ENCODE peak calls at places on chromosomes 7 and 10, in eight cellular contexts. Q, R, G, T, Z, B, H and P are unnamed samples.

GRCh38 chr10:118968071-118968470 is 61.4 kb upstream of the NANOS1 start:
- DNase-seq in Q (no peak), R (no peak), G (no peak), T (no peak), Z (no peak), B (no peak), H (no peak), P (no peak)

GRCh38 chr7:112770051-112770450 is 20.1 kb downstream of the TMEM168 start:
- DNase-seq in Q (peak), R (peak), G (no peak), T (no peak), Z (peak), B (peak), H (no peak), P (no peak)

GRCh38 chr10:119135517-119135890 is 30.0 kb downstream of the SFXN4 start:
- DNase-seq in Q (peak), R (no peak), G (no peak), T (no peak), Z (no peak), B (no peak), H (no peak), P (peak)

GRCh38 chr7:75739796-75740672 is 1.3 kb upstream of the HIP1 start:
- DNase-seq in Q (no peak), R (no peak), G (no peak), T (no peak), Z (no peak), B (no peak), H (no peak), P (peak)

GRCh38 chr10:86206216-86206615 is 160.4 kb downstream of the GRID1 start:
- DNase-seq in Q (no peak), R (peak), G (no peak), T (no peak), Z (no peak), B (no peak), H (no peak), P (no peak)

GRCh38 chr10:128047991-128048826 is 78.0 kb downstream of the MKI67 start:
- DNase-seq in Q (peak), R (no peak), G (no peak), T (no peak), Z (no peak), B (no peak), H (no peak), P (peak)

GRCh38 chr10:23196915-23197314 is 4.8 kb downstream of the PTF1A start:
- DNase-seq in Q (no peak), R (no peak), G (no peak), T (no peak), Z (no peak), B (no peak), H (no peak), P (no peak)

GRCh38 chr7:126689037-126689436 is 563.7 kb downstream of the GRM8 start:
- DNase-seq in Q (no peak), R (no peak), G (no peak), T (no peak), Z (peak), B (no peak), H (no peak), P (peak)

GRCh38 chr7:54764861-54765260 is 5.8 kb upstream of the SEC61G start:
- DNase-seq in Q (no peak), R (no peak), G (no peak), T (no peak), Z (no peak), B (no peak), H (no peak), P (no peak)

GRCh38 chr7:102222445-102222844 is 64.2 kb upstream of the SH2B2 start:
- DNase-seq in Q (no peak), R (no peak), G (no peak), T (no peak), Z (peak), B (no peak), H (no peak), P (no peak)

GRCh38 chr7:102221961-102222360 is 64.7 kb upstream of the SH2B2 start:
- DNase-seq in Q (no peak), R (no peak), G (no peak), T (no peak), Z (no peak), B (no peak), H (no peak), P (no peak)

GRCh38 chr7:102227371-102227770 is 59.3 kb upstream of the SH2B2 start:
- DNase-seq in Q (no peak), R (no peak), G (no peak), T (no peak), Z (no peak), B (no peak), H (no peak), P (no peak)

GRCh38 chr7:102223175-102223574 is 63.5 kb upstream of the SH2B2 start:
- DNase-seq in Q (no peak), R (no peak), G (no peak), T (no peak), Z (no peak), B (no peak), H (no peak), P (no peak)

DNA sequence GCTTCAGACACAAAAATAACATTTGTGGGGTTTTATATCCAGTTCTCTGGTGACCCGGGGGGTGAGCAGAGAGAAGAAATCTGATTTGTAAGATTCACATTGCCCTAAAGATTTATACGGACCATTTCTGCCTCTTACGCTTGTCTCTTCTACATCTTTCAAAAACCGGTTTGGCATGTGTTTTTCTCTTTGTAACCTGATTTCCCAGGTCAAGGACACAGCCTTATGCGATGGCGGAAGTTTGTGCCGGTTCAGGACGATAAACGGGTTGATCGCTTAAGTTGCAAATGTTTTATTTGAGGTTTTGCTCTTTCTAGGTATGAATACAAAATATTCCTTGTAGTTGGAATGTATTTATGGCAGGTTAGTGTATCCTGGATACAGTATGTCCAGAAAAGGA is 61.6 kb upstream of the SH2B2 start:
- DNase-seq in Q (no peak), R (no peak), G (no peak), T (no peak), Z (no peak), B (no peak), H (no peak), P (no peak)
- H3K4me3 ChIP-seq in Q (no peak), R (no peak), G (no peak), T (no peak), Z (no peak), B (no peak), H (no peak), P (no peak)

DNA sequence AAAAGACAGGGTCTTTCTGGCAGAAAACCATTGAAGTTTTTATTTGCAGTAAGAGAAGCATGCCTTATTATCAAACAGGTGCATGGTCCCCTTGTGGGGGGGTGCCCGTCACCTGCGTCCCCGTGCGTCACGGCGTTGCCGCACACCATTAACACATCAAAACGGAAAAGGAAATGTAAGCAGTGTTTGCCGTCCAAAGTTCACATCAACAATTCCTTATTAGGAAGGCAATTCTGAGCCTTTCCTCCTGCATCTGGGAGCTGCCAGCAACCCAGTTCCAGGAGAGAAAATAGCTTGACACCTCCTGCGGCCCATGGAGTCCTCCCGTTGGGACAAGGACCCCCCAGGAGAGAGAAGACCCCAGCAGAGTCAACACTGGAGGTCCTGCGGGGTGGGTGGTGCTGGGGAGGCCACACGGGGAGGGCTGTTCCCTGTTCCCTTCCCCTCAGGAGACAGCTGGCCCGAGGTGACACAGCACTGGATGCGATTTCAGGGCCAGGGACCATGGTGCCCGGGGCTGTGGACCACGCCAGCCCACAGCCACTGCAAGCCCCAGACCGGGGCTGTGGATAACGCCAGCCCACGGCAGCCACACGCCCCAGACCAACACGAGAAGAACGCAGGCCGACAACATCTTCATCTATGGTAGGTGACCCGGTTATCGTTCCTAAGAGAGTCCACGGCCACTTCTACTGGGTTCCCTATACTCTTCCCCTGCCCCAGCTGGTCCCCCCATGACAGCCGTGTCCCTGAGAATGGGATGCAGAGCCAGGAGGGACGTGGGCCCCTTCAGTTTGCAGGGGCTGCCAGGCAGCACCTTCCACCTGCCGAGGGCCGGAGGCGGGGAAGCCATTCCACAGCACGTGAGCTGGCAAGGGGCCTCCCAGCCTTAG is 39.4 kb downstream of the DIP2C start:
- DNase-seq in Q (peak), R (no peak), G (no peak), T (peak), Z (no peak), B (peak), H (no peak), P (peak)
- H3K4me3 ChIP-seq in Q (no peak), R (no peak), G (peak), T (peak), Z (no peak), B (peak), H (no peak), P (no peak)

GRCh38 chr10:25902002-25902401 is 32.0 kb upstream of the MYO3A start:
- DNase-seq in Q (no peak), R (no peak), G (no peak), T (no peak), Z (no peak), B (no peak), H (no peak), P (no peak)
- H3K4me3 ChIP-seq in Q (no peak), R (no peak), G (no peak), T (no peak), Z (no peak), B (no peak), H (no peak), P (no peak)

DNA sequence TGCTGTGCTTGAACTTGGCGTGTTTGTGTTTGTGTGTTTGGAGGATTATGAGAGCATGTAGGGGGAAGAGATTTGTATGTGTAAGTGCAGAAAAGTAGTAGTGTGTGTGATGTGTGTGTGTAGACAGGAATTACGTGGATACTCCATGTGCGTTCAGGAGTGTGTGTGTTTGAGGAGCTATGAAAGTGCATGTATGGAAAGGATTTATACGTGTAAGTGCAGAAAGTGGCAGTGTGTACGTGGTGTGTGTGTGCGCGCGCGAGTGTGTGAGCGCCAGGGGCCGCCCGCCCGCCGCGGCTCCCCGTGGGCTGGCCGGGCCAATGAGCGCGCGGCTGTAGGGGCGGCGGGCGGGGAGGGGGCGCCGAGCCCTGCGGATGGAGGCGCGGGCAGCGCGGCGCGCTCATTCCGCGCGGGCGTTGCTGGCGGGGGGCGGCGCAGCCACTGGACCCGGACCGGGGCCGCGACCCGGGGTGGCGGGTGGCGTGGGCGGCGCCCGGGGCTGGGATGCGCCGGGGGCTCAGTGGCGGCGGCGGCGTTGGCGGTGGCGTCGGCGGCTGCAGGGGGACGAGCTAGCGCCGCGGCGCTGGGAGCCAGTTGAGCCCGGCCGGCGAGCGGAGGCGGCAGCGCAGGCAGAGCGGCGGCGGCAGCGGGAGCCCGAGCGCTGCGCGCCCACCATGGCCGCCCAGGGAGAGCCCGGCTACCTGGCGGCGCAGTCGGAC is at the start of gene BICC1:
- DNase-seq in Q (peak), R (no peak), G (peak), T (peak), Z (no peak), B (peak), H (peak), P (peak)
- H3K4me3 ChIP-seq in Q (peak), R (peak), G (peak), T (peak), Z (peak), B (peak), H (peak), P (peak)

GRCh38 chr7:137342751-137343482 is 616 bp downstream of the PTN start:
- DNase-seq in Q (no peak), R (no peak), G (no peak), T (no peak), Z (no peak), B (no peak), H (no peak), P (peak)
- H3K4me3 ChIP-seq in Q (peak), R (peak), G (peak), T (no peak), Z (peak), B (no peak), H (peak), P (peak)

GRCh38 chr7:131104611-131105293 is 222.9 kb upstream of the MKLN1 start:
- DNase-seq in Q (no peak), R (no peak), G (no peak), T (no peak), Z (peak), B (no peak), H (no peak), P (peak)
- H3K4me3 ChIP-seq in Q (peak), R (no peak), G (peak), T (peak), Z (peak), B (no peak), H (no peak), P (peak)

GRCh38 chr7:30917216-30917893 is 5.7 kb downstream of the AQP1 start:
- DNase-seq in Q (no peak), R (no peak), G (no peak), T (no peak), Z (no peak), B (no peak), H (no peak), P (no peak)

GRCh38 chr7:30914611-30915601 is 3.3 kb downstream of the AQP1 start:
- DNase-seq in Q (no peak), R (no peak), G (no peak), T (peak), Z (no peak), B (no peak), H (peak), P (no peak)

GRCh38 chr7:30916767-30917166 is 5.1 kb downstream of the AQP1 start:
- DNase-seq in Q (no peak), R (no peak), G (no peak), T (no peak), Z (no peak), B (no peak), H (peak), P (no peak)

GRCh38 chr7:30915751-30916150 is 4.1 kb downstream of the AQP1 start:
- DNase-seq in Q (no peak), R (no peak), G (no peak), T (no peak), Z (no peak), B (no peak), H (peak), P (no peak)

GRCh38 chr7:30916255-30916654 is 4.6 kb downstream of the AQP1 start:
- DNase-seq in Q (no peak), R (no peak), G (no peak), T (no peak), Z (no peak), B (no peak), H (peak), P (no peak)
- H3K4me3 ChIP-seq in Q (no peak), R (no peak), G (peak), T (no peak), Z (no peak), B (no peak), H (no peak), P (no peak)